ENCODE peak calls at places on chromosomes 13 and 19, in four cellular contexts. R is HepG2, Q is PC-3, E is body of pancreas. Y is an unnamed sample. For H3K4me1, the result is how much of the 10 kb centered on the place peaks cover.

GRCh38 chr13:112784811-112785418 is 95.1 kb downstream of the ATP11A start:
- DNase-seq in E (no peak), R (no peak), Q (no peak), Y (no peak)

GRCh38 chr13:83024955-83025594 is 857.2 kb downstream of the SLITRK1 start:
- DNase-seq in E (no peak), R (no peak), Q (no peak), Y (no peak)

GRCh38 chr13:29523199-29523931 is 72.1 kb downstream of the SLC7A1 start:
- DNase-seq in E (no peak), Q (no peak), R (no peak), Y (no peak)

GRCh38 chr13:29156136-29156535 is 336.0 kb downstream of the MTUS2 start:
- DNase-seq in R (no peak), E (no peak), Q (no peak), Y (no peak)

GRCh38 chr13:100029930-100030329 is 48.3 kb downstream of the ZIC2 start:
- DNase-seq in R (no peak), Q (no peak), E (no peak), Y (no peak)

GRCh38 chr19:47096721-47097120 is 16.9 kb downstream of the ZC3H4 start:
- DNase-seq in Q (no peak), E (peak), R (no peak), Y (no peak)

GRCh38 chr13:98416408-98416807 is 160.5 kb downstream of the STK24 start:
- DNase-seq in R (no peak), E (peak), Q (peak), Y (peak)

GRCh38 chr19:8490395-8490760 is 12.1 kb downstream of the PRAM1 start:
- DNase-seq in E (no peak), R (no peak), Q (no peak), Y (no peak)

GRCh38 chr13:114315074-114315785 is 927 bp downstream of the CHAMP1 start:
- DNase-seq in R (no peak), Q (no peak), E (no peak), Y (no peak)

GRCh38 chr13:99176309-99177276 is 24.1 kb upstream of the UBAC2 start:
- DNase-seq in R (peak), Q (peak), E (peak), Y (peak)

GRCh38 chr19:30784850-30785459 is 412.8 kb downstream of the ZNF536 start:
- DNase-seq in R (peak), Q (peak), E (peak), Y (no peak)

GRCh38 chr13:99228737-99229691 is 28.4 kb downstream of the UBAC2 start:
- DNase-seq in R (peak), Q (peak), E (no peak), Y (peak)

GRCh38 chr19:2616741-2617392 is 85.6 kb downstream of the GNG7 start:
- DNase-seq in Q (no peak), R (peak), E (no peak), Y (no peak)

GRCh38 chr19:13002389-13002898 is 7.2 kb downstream of the NFIX start:
- DNase-seq in R (no peak), Q (no peak), E (peak), Y (no peak)

GRCh38 chr13:77519808-77520207 is 15.7 kb upstream of the SCEL start:
- DNase-seq in R (no peak), Q (peak), E (no peak), Y (no peak)

GRCh38 chr19:13784731-13785452 is 10.4 kb upstream of the ZSWIM4 start:
- DNase-seq in R (peak), Q (peak), E (peak), Y (no peak)

GRCh38 chr19:46426506-46427162 is 2.1 kb downstream of the PNMA8C start:
- DNase-seq in E (peak), R (peak), Q (no peak), Y (no peak)

GRCh38 chr13:69324109-69324886 is 783.3 kb upstream of the ATXN8OS start:
- DNase-seq in R (peak), Q (peak), E (no peak), Y (peak)

GRCh38 chr13:44313674-44314073 is 60.0 kb upstream of the SERP2 start:
- DNase-seq in E (no peak), R (no peak), Q (peak), Y (peak)

GRCh38 chr19:45140144-45140503 is 20.7 kb downstream of the NKPD1 start:
- DNase-seq in R (no peak), E (no peak), Q (no peak), Y (no peak)

GRCh38 chr13:111184685-111185401 is 69.7 kb downstream of the ARHGEF7 start:
- DNase-seq in E (no peak), R (no peak), Q (no peak), Y (no peak)

GRCh38 chr19:42109896-42110295 is 22.4 kb downstream of the POU2F2 start:
- DNase-seq in E (no peak), Q (no peak), R (no peak), Y (no peak)

GRCh38 chr13:36549771-36550170 is 117.5 kb downstream of the CCNA1 start:
- DNase-seq in R (no peak), Q (no peak), E (no peak), Y (no peak)

GRCh38 chr13:50015263-50015662 is at the start of gene KCNRG:
- DNase-seq in Q (no peak), E (no peak), R (no peak), Y (no peak)

GRCh38 chr19:28705008-28705407 is 507.9 kb downstream of the UQCRFS1 start:
- DNase-seq in E (no peak), Q (peak), R (peak), Y (peak)

GRCh38 chr13:67224148-67224846 is 5.8 kb downstream of the PCDH9 start:
- DNase-seq in Q (peak), E (peak), R (peak), Y (peak)
- H3K4me1 ChIP-seq in Q (under half), E (under half), R (under half), Y (under half)

DNA sequence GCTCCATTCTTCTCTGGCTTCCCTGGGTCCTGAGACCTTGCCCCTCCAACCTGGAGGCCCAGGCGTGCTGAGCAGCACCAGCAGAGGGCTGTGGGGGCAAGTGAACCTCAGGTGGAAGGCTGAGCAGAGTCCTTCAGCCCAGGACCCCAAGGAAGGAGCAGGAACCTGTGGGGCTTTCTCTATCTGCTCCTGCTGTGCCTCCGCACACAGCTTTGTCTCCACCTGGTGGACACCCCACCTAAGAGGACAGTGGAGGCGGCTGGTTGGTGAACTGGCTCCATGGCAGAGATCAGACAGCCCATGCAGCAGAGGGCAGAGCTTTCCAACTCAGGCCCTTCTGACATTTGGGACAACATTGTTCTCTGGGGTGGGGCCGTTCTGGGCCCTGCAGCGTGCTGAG is 19.7 kb downstream of the ZFR2 start:
- DNase-seq in E (peak), R (peak), Q (peak), Y (no peak)
- TF ChIP-seq CTCF in E (no peak), R (peak), Q (peak), Y (peak)

DNA sequence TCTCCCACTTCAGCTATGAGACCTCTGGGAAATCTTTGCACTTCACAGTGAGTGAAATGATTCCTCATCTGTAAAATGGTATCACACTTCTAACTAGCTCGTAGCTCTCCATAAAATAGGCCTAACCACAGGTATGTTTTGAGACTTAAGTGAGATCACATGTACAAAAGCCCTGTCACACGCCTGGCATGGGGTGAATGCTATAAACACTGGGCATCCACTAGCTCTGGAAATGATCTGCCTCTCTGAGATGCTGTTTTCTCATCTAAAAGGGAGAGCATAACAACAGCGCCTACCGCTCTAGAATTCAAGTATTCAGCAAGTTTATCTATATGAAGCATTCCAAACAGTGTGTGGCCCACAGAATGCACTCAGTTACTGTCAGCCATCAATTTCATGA is 2.2 kb downstream of the AKT2 start:
- DNase-seq in E (no peak), R (no peak), Q (no peak), Y (no peak)
- H3K27ac ChIP-seq in E (peak), R (peak), Q (no peak), Y (no peak)

GRCh38 chr19:53992815-53993214 is 1.4 kb downstream of the CACNG6 start:
- DNase-seq in R (no peak), Q (no peak), E (no peak), Y (no peak)
- H3K4me1 ChIP-seq in R (under half), Q (under half), E (under half), Y (under half)

GRCh38 chr19:15702590-15702930 is 25.3 kb upstream of the OR10H2 start:
- DNase-seq in R (peak), E (peak), Q (peak), Y (peak)
- TF ChIP-seq CTCF in R (peak), E (no peak), Q (no peak), Y (no peak)

DNA sequence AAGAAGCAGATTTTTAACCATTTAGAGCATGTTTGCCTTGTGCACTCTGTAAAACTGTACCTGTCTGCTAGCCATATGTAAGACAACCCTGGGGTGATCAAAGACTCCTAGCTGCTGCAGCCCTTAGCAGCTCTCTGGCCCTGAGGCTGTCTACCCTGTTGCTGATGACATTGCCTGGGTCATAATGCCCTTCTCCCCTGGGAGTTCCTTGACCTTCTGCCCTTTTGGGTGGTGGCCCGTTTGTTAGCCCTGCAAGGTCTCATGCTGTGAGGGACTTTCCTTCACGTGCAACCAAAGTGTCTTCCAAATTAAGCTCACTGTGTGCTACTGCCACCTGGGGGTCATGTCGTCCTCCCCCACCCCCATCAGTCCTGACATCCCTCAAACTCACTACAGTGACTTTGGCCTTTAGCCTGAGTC is 7.4 kb downstream of the GPC6 start:
- DNase-seq in R (peak), Q (no peak), E (no peak), Y (no peak)
- H3K27ac ChIP-seq in R (peak), Q (no peak), E (no peak), Y (no peak)

GRCh38 chr19:1164684-1165531 is 9.2 kb downstream of the SBNO2 start:
- DNase-seq in R (no peak), Q (no peak), E (no peak), Y (no peak)
- H3K4me1 ChIP-seq in R (under half), Q (under half), E (under half), Y (under half)

GRCh38 chr13:59747529-59747928 is 416.2 kb downstream of the DIAPH3 start:
- DNase-seq in Q (peak), E (no peak), R (peak), Y (no peak)
- TF ChIP-seq CTCF in Q (no peak), E (no peak), R (peak), Y (no peak)

GRCh38 chr13:46045424-46045823 is 7.1 kb downstream of the ZC3H13 start:
- DNase-seq in E (no peak), Q (no peak), R (no peak), Y (no peak)

GRCh38 chr13:46039421-46040036 is 13.0 kb downstream of the ZC3H13 start:
- DNase-seq in E (no peak), R (no peak), Q (no peak), Y (no peak)

GRCh38 chr13:46041335-46041934 is 11.1 kb downstream of the ZC3H13 start:
- DNase-seq in R (no peak), E (no peak), Q (no peak), Y (no peak)

GRCh38 chr13:46043647-46044046 is 8.9 kb downstream of the ZC3H13 start:
- DNase-seq in R (no peak), Q (no peak), E (no peak), Y (no peak)

DNA sequence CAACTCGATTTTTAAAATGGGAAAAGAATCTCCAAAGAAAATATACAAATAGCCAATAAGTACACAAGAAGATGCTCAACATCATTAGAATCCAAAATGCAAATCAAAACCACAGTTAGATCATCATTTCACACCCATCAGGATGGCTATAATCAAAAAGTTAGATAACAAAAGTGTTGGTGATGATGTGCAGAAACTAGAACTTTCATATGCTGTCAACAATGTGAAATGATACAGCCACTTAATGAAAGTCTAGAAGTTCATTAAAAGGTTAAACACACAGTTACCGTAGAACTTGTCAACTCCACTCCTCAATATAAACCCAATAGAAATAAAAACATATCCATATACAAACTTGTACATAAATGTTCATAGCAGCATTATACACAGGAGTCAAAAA is 11.8 kb downstream of the ZC3H13 start:
- DNase-seq in E (no peak), R (no peak), Q (no peak), Y (no peak)
- H3K27ac ChIP-seq in E (no peak), R (no peak), Q (no peak), Y (no peak)

GRCh38 chr19:6499052-6499790 is 2.9 kb downstream of the TUBB4A start:
- DNase-seq in Q (no peak), E (no peak), R (no peak), Y (no peak)
- H3K4me1 ChIP-seq in Q (under half), E (under half), R (under half), Y (under half)